ENCODE peak calls at places on chromosomes 5 and 9, in five cellular contexts. One of them, this sample, is unnamed.

GRCh38 chr9:15717290-15717689 is 164.4 kb downstream of the CCDC171 start:
- DNase-seq in A549: no peak
- DNase-seq in tibial artery: no peak
- DNase-seq in neural progenitor cell: no peak
- DNase-seq in sigmoid colon: no peak
- DNase-seq in this sample: no peak

GRCh38 chr5:160937570-160937969 is 85.6 kb upstream of the ATP10B start:
- DNase-seq in A549: no peak
- DNase-seq in tibial artery: no peak
- DNase-seq in neural progenitor cell: no peak
- DNase-seq in sigmoid colon: no peak
- DNase-seq in this sample: no peak

GRCh38 chr5:1662559-1663043 is 137.0 kb downstream of the MRPL36 start:
- DNase-seq in A549: no peak
- DNase-seq in tibial artery: no peak
- DNase-seq in neural progenitor cell: no peak
- DNase-seq in sigmoid colon: peak; percentile 38
- DNase-seq in this sample: no peak

GRCh38 chr9:79588488-79588887 is 16.7 kb downstream of the TLE4 start:
- DNase-seq in A549: no peak
- DNase-seq in tibial artery: no peak
- DNase-seq in neural progenitor cell: no peak
- DNase-seq in sigmoid colon: no peak
- DNase-seq in this sample: no peak

GRCh38 chr5:150642567-150642927 is 2.1 kb downstream of the SYNPO start:
- DNase-seq in A549: peak; percentile 87
- DNase-seq in tibial artery: peak; percentile 82
- DNase-seq in neural progenitor cell: peak; percentile 12
- DNase-seq in sigmoid colon: peak; percentile 94
- DNase-seq in this sample: peak; percentile 95

GRCh38 chr5:10582512-10582897 is 18.6 kb downstream of the ANKRD33B start:
- DNase-seq in A549: no peak
- DNase-seq in tibial artery: no peak
- DNase-seq in neural progenitor cell: no peak
- DNase-seq in sigmoid colon: no peak
- DNase-seq in this sample: no peak

GRCh38 chr9:4985376-4986266 is 549 bp downstream of the JAK2 start:
- DNase-seq in A549: peak; percentile 48
- DNase-seq in tibial artery: peak; percentile 37
- DNase-seq in neural progenitor cell: peak; percentile 55
- DNase-seq in sigmoid colon: peak; percentile 74
- DNase-seq in this sample: peak; percentile 21

GRCh38 chr5:178460174-178460573 is 130.0 kb downstream of the COL23A1 start:
- DNase-seq in A549: no peak
- DNase-seq in tibial artery: no peak
- DNase-seq in neural progenitor cell: no peak
- DNase-seq in sigmoid colon: no peak
- DNase-seq in this sample: no peak

GRCh38 chr9:113634597-113635515 is 171.3 kb downstream of the RGS3 start:
- DNase-seq in A549: no peak
- DNase-seq in tibial artery: peak; percentile 3
- DNase-seq in neural progenitor cell: no peak
- DNase-seq in sigmoid colon: peak; percentile 52
- DNase-seq in this sample: no peak

GRCh38 chr9:129666575-129666974 is 1.1 kb downstream of the PRRX2 start:
- DNase-seq in A549: no peak
- DNase-seq in tibial artery: no peak
- DNase-seq in neural progenitor cell: peak; percentile 62
- DNase-seq in sigmoid colon: no peak
- DNase-seq in this sample: peak; percentile 91

GRCh38 chr9:3730527-3730926 is 204.7 kb upstream of the RFX3 start:
- DNase-seq in A549: no peak
- DNase-seq in tibial artery: no peak
- DNase-seq in neural progenitor cell: no peak
- DNase-seq in sigmoid colon: no peak
- DNase-seq in this sample: no peak

GRCh38 chr5:146751781-146752401 is 126.7 kb downstream of the PPP2R2B start:
- DNase-seq in A549: no peak
- DNase-seq in tibial artery: no peak
- DNase-seq in neural progenitor cell: no peak
- DNase-seq in sigmoid colon: no peak
- DNase-seq in this sample: no peak

GRCh38 chr5:72204946-72205345 is 97.7 kb downstream of the MAP1B start:
- DNase-seq in A549: no peak
- DNase-seq in tibial artery: no peak
- DNase-seq in neural progenitor cell: no peak
- DNase-seq in sigmoid colon: no peak
- DNase-seq in this sample: no peak

GRCh38 chr9:1051286-1052118 is 1.3 kb downstream of the DMRT2 start:
- DNase-seq in A549: peak; percentile 65
- DNase-seq in tibial artery: no peak
- DNase-seq in neural progenitor cell: peak; percentile 67
- DNase-seq in sigmoid colon: no peak
- DNase-seq in this sample: peak; percentile 74

GRCh38 chr5:154881986-154882385 is 23.6 kb downstream of the CNOT8 start:
- DNase-seq in A549: no peak
- DNase-seq in tibial artery: no peak
- DNase-seq in neural progenitor cell: no peak
- DNase-seq in sigmoid colon: no peak
- DNase-seq in this sample: no peak

GRCh38 chr5:154885438-154885837 is 27.0 kb downstream of the CNOT8 start:
- DNase-seq in A549: no peak
- DNase-seq in tibial artery: no peak
- DNase-seq in neural progenitor cell: no peak
- DNase-seq in sigmoid colon: no peak
- DNase-seq in this sample: no peak

GRCh38 chr5:154878642-154879335 is 20.4 kb downstream of the CNOT8 start:
- DNase-seq in A549: peak; percentile 17
- DNase-seq in tibial artery: no peak
- DNase-seq in neural progenitor cell: no peak
- DNase-seq in sigmoid colon: no peak
- DNase-seq in this sample: no peak

GRCh38 chr5:154884424-154884823 is 26.0 kb downstream of the CNOT8 start:
- DNase-seq in A549: no peak
- DNase-seq in tibial artery: no peak
- DNase-seq in neural progenitor cell: no peak
- DNase-seq in sigmoid colon: no peak
- DNase-seq in this sample: no peak
- H3K9me3 ChIP-seq in A549: peaks cover 26% of the 10 kb centered on the region
- H3K9me3 ChIP-seq in tibial artery: peaks cover 29% of the 10 kb centered on the region
- H3K9me3 ChIP-seq in neural progenitor cell: no peaks in the 10 kb centered on the region
- H3K9me3 ChIP-seq in sigmoid colon: peaks cover 5% of the 10 kb centered on the region
- H3K9me3 ChIP-seq in this sample: peaks cover 12% of the 10 kb centered on the region

GRCh38 chr9:40928803-40929487 is 199.5 kb downstream of the FOXD4L6 start:
- DNase-seq in A549: no peak
- DNase-seq in tibial artery: no peak
- DNase-seq in neural progenitor cell: no peak
- DNase-seq in sigmoid colon: no peak
- DNase-seq in this sample: no peak

GRCh38 chr9:40927260-40927631 is 201.2 kb downstream of the FOXD4L6 start:
- DNase-seq in A549: no peak
- DNase-seq in tibial artery: no peak
- DNase-seq in neural progenitor cell: no peak
- DNase-seq in sigmoid colon: no peak
- DNase-seq in this sample: no peak

GRCh38 chr9:40926404-40927259 is 201.8 kb downstream of the FOXD4L6 start:
- DNase-seq in A549: no peak
- DNase-seq in tibial artery: no peak
- DNase-seq in neural progenitor cell: no peak
- DNase-seq in sigmoid colon: no peak
- DNase-seq in this sample: no peak

GRCh38 chr9:40925149-40925548 is 203.3 kb downstream of the FOXD4L6 start:
- DNase-seq in A549: no peak
- DNase-seq in tibial artery: no peak
- DNase-seq in neural progenitor cell: no peak
- DNase-seq in sigmoid colon: no peak
- DNase-seq in this sample: no peak

GRCh38 chr9:40927851-40928802 is 200.4 kb downstream of the FOXD4L6 start:
- DNase-seq in A549: no peak
- DNase-seq in tibial artery: no peak
- DNase-seq in neural progenitor cell: no peak
- DNase-seq in sigmoid colon: no peak
- DNase-seq in this sample: no peak
- H3K9me3 ChIP-seq in A549: peaks cover 79% of the 10 kb centered on the region
- H3K9me3 ChIP-seq in tibial artery: peaks cover 92% of the 10 kb centered on the region
- H3K9me3 ChIP-seq in neural progenitor cell: peaks cover 38% of the 10 kb centered on the region
- H3K9me3 ChIP-seq in sigmoid colon: peaks cover 36% of the 10 kb centered on the region
- H3K9me3 ChIP-seq in this sample: peaks cover 15% of the 10 kb centered on the region

DNA sequence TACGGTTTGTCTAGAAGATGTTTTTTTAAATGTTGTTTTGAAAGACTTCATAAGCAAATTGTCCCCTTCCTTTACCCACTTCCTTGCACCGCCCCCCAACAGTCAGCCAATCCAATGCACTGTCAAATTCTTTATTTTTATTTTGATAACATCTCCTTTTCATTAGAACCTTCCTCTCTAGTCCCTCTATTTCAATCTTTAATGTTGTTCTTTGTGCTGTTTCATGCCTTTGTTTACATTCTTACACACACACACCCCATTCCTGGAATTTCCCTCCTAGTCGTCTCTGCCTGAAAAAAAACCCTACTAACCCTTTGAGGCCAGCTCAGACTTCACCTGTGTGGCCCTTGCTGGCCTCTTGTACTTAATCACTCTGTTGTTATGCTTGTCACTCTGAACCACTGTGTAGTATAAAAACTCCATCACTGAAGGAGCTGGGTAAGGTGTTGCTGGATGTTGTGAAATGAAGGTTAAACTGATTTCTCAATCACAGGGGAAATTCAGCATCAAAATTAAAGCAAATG is 133.4 kb downstream of the UGCG start:
- DNase-seq in A549: peak; percentile 87
- DNase-seq in tibial artery: no peak
- DNase-seq in neural progenitor cell: peak; percentile 19
- DNase-seq in sigmoid colon: no peak
- DNase-seq in this sample: no peak
- H3K9me3 ChIP-seq in A549: no peaks in the 10 kb centered on the region
- H3K9me3 ChIP-seq in tibial artery: no peaks in the 10 kb centered on the region
- H3K9me3 ChIP-seq in neural progenitor cell: no peaks in the 10 kb centered on the region
- H3K9me3 ChIP-seq in sigmoid colon: no peaks in the 10 kb centered on the region
- H3K9me3 ChIP-seq in this sample: no peaks in the 10 kb centered on the region

GRCh38 chr5:67306997-67307580 is 110.5 kb upstream of the CD180 start:
- DNase-seq in A549: no peak
- DNase-seq in tibial artery: no peak
- DNase-seq in neural progenitor cell: peak; percentile 18
- DNase-seq in sigmoid colon: no peak
- DNase-seq in this sample: no peak
- H3K9me3 ChIP-seq in A549: no peaks in the 10 kb centered on the region
- H3K9me3 ChIP-seq in tibial artery: no peaks in the 10 kb centered on the region
- H3K9me3 ChIP-seq in neural progenitor cell: no peaks in the 10 kb centered on the region
- H3K9me3 ChIP-seq in sigmoid colon: no peaks in the 10 kb centered on the region
- H3K9me3 ChIP-seq in this sample: no peaks in the 10 kb centered on the region

GRCh38 chr9:11086561-11086960 is 473.8 kb upstream of the PTPRD start:
- DNase-seq in A549: no peak
- DNase-seq in tibial artery: no peak
- DNase-seq in neural progenitor cell: no peak
- DNase-seq in sigmoid colon: no peak
- DNase-seq in this sample: no peak
- H3K9me3 ChIP-seq in A549: no peaks in the 10 kb centered on the region
- H3K9me3 ChIP-seq in tibial artery: no peaks in the 10 kb centered on the region
- H3K9me3 ChIP-seq in neural progenitor cell: no peaks in the 10 kb centered on the region
- H3K9me3 ChIP-seq in sigmoid colon: no peaks in the 10 kb centered on the region
- H3K9me3 ChIP-seq in this sample: no peaks in the 10 kb centered on the region

DNA sequence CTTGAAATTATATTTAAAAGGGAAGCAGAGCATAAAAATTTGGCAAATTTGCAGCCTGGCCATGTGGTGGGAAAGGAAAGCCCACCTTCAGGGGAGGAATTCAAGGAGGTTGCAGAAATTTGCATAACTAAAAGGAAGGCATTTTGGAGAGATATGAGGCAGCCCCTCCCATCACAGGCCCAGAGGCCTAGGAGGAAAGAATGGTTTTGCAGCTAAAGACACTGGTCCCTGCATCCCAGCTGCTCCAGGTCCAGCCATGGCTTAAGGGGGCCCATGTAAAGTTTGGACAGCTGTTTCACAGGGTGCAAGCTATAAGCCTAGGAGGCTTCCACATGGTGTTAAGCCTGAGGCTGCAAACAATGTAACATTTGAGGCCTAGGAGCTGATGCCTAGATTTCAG is 212.5 kb downstream of the NNT start:
- DNase-seq in A549: no peak
- DNase-seq in tibial artery: no peak
- DNase-seq in neural progenitor cell: no peak
- DNase-seq in sigmoid colon: no peak
- DNase-seq in this sample: no peak
- H3K9me3 ChIP-seq in A549: no peaks in the 10 kb centered on the region
- H3K9me3 ChIP-seq in tibial artery: peaks cover 23% of the 10 kb centered on the region
- H3K9me3 ChIP-seq in neural progenitor cell: peaks cover 5% of the 10 kb centered on the region
- H3K9me3 ChIP-seq in sigmoid colon: no peaks in the 10 kb centered on the region
- H3K9me3 ChIP-seq in this sample: no peaks in the 10 kb centered on the region

GRCh38 chr9:138075496-138075895 is 197.9 kb downstream of the CACNA1B start:
- DNase-seq in A549: no peak
- DNase-seq in tibial artery: no peak
- DNase-seq in neural progenitor cell: no peak
- DNase-seq in sigmoid colon: peak; percentile 53
- DNase-seq in this sample: no peak
- H3K9me3 ChIP-seq in A549: no peaks in the 10 kb centered on the region
- H3K9me3 ChIP-seq in tibial artery: no peaks in the 10 kb centered on the region
- H3K9me3 ChIP-seq in neural progenitor cell: no peaks in the 10 kb centered on the region
- H3K9me3 ChIP-seq in sigmoid colon: no peaks in the 10 kb centered on the region
- H3K9me3 ChIP-seq in this sample: no peaks in the 10 kb centered on the region

GRCh38 chr9:137339606-137340462 is 37.8 kb upstream of the NRARP start:
- DNase-seq in A549: no peak
- DNase-seq in tibial artery: no peak
- DNase-seq in neural progenitor cell: no peak
- DNase-seq in sigmoid colon: no peak
- DNase-seq in this sample: no peak
- H3K9me3 ChIP-seq in A549: peaks cover 16% of the 10 kb centered on the region
- H3K9me3 ChIP-seq in tibial artery: peaks cover 14% of the 10 kb centered on the region
- H3K9me3 ChIP-seq in neural progenitor cell: no peaks in the 10 kb centered on the region
- H3K9me3 ChIP-seq in sigmoid colon: no peaks in the 10 kb centered on the region
- H3K9me3 ChIP-seq in this sample: no peaks in the 10 kb centered on the region

GRCh38 chr9:94198414-94198813 is 60.7 kb upstream of the ZNF169 start:
- DNase-seq in A549: no peak
- DNase-seq in tibial artery: no peak
- DNase-seq in neural progenitor cell: no peak
- DNase-seq in sigmoid colon: no peak
- DNase-seq in this sample: no peak
- H3K9me3 ChIP-seq in A549: peaks cover 49% of the 10 kb centered on the region
- H3K9me3 ChIP-seq in tibial artery: peaks cover 26% of the 10 kb centered on the region
- H3K9me3 ChIP-seq in neural progenitor cell: no peaks in the 10 kb centered on the region
- H3K9me3 ChIP-seq in sigmoid colon: no peaks in the 10 kb centered on the region
- H3K9me3 ChIP-seq in this sample: peaks cover 2% of the 10 kb centered on the region